ENCODE peak calls at places on chromosomes 12 and 14, in four cellular contexts. G is aorta, K is pancreas, A is upper lobe of right lung. D is an unnamed sample.
A peak's percentile ranks its signal among the peaks of the same experiment; 100 is the strongest.

GRCh38 chr14:50590464-50590863 is 30.5 kb downstream of the ATL1 start:
- DNase-seq in K (no peak), G (no peak), A (no peak), D (no peak)

GRCh38 chr14:24171422-24172260 is at the start of gene REC8:
- DNase-seq in K (peak; percentile 82), A (peak; percentile 85), G (peak; percentile 89), D (peak; percentile 87)

GRCh38 chr12:131980263-131980662 is 30.5 kb downstream of the EP400 start:
- DNase-seq in G (no peak), A (no peak), K (no peak), D (no peak)

GRCh38 chr12:127785535-127785934 is 481.4 kb upstream of the TMEM132C start:
- DNase-seq in G (no peak), K (no peak), A (no peak), D (no peak)

GRCh38 chr14:68809524-68809923 is 16.7 kb upstream of the ZFP36L1 start:
- DNase-seq in K (no peak), A (no peak), G (no peak), D (no peak)

GRCh38 chr12:107372229-107372658 is 278.9 kb upstream of the CRY1 start:
- DNase-seq in A (no peak), G (no peak), K (no peak), D (no peak)

GRCh38 chr14:93200553-93200952 is 6.3 kb downstream of the GON7 start:
- DNase-seq in A (peak; percentile 78), G (no peak), K (no peak), D (peak; percentile 67)

GRCh38 chr14:31945074-31945613 is 132.0 kb upstream of the ARHGAP5 start:
- DNase-seq in K (no peak), A (no peak), G (no peak), D (no peak)

GRCh38 chr14:59037620-59038019 is 150.8 kb upstream of the DAAM1 start:
- DNase-seq in G (no peak), K (no peak), A (no peak), D (no peak)

GRCh38 chr12:66774921-66775320 is 96.0 kb upstream of the GRIP1 start:
- DNase-seq in A (no peak), G (no peak), K (no peak), D (no peak)

GRCh38 chr12:122681814-122682213 is 21.3 kb downstream of the HCAR2 start:
- DNase-seq in K (no peak), A (no peak), G (no peak), D (no peak)

GRCh38 chr14:104982548-104983230 is 2.9 kb upstream of the CLBA1 start:
- DNase-seq in A (no peak), G (peak; percentile 61), K (peak; percentile 60), D (peak; percentile 41)

GRCh38 chr12:50101663-50102062 is 2.1 kb upstream of the GPD1 start:
- DNase-seq in A (no peak), G (no peak), K (no peak), D (no peak)

GRCh38 chr12:52249041-52249461 is 16.0 kb downstream of the KRT7 start:
- DNase-seq in K (peak; percentile 95), G (peak; percentile 91), A (peak; percentile 81), D (peak; percentile 79)

GRCh38 chr12:50614167-50614762 is 109.5 kb downstream of the DIP2B start:
- DNase-seq in G (no peak), K (no peak), A (no peak), D (no peak)

GRCh38 chr12:24823808-24824515 is 124.9 kb downstream of the BCAT1 start:
- DNase-seq in K (no peak), A (no peak), G (no peak), D (no peak)

GRCh38 chr14:73613046-73613383 is 698 bp downstream of the ACOT6 start:
- DNase-seq in G (no peak), A (no peak), K (no peak), D (no peak)

GRCh38 chr12:100481021-100481420 is 7.4 kb downstream of the NR1H4 start:
- DNase-seq in K (no peak), G (no peak), A (no peak), D (no peak)

GRCh38 chr14:99212646-99213045 is 59.4 kb downstream of the BCL11B start:
- DNase-seq in G (no peak), K (no peak), A (no peak), D (no peak)

GRCh38 chr14:99211410-99211809 is 60.6 kb downstream of the BCL11B start:
- DNase-seq in A (no peak), K (no peak), G (no peak), D (no peak)

GRCh38 chr14:99212199-99212598 is 59.8 kb downstream of the BCL11B start:
- DNase-seq in G (no peak), A (no peak), K (no peak), D (no peak)

GRCh38 chr14:99209409-99209808 is 62.6 kb downstream of the BCL11B start:
- DNase-seq in G (no peak), K (no peak), A (no peak), D (no peak)

DNA sequence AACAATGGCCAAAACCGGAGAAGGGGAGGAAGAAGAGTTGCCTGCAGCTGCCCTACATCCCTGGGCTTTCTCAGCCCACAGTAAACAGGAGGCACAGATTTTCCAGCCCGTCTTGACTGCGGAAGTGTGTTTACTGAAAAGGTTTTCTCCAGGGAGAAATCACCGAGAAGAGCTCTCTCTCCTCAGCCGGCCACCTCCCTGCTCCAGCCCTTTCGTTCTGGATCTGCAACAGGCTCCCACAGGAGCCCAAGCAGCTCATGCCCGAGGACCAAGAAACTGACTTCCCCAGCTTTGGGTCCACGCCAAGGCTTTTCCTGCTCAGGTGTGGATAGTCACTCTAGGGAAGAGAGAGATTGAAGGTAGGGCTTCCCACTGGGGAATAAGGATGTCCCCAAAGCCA is 61.7 kb downstream of the BCL11B start:
- DNase-seq in K (no peak), G (no peak), A (no peak), D (no peak)
- H3K4me1 ChIP-seq in K (no peaks in the 10 kb centered on the region), G (no peaks in the 10 kb centered on the region), A (no peaks in the 10 kb centered on the region), D (no peaks in the 10 kb centered on the region)

GRCh38 chr14:95321201-95321600 is 1.5 kb upstream of the CLMN start:
- DNase-seq in A (no peak), K (no peak), G (no peak), D (no peak)

GRCh38 chr14:95318870-95319311 is 817 bp downstream of the CLMN start:
- DNase-seq in G (peak; percentile 62), A (no peak), K (peak; percentile 81), D (peak; percentile 54)

GRCh38 chr14:95321693-95322455 is 2.2 kb upstream of the CLMN start:
- DNase-seq in A (no peak), G (no peak), K (no peak), D (no peak)

GRCh38 chr14:95319312-95320075 is at the start of gene CLMN:
- DNase-seq in G (no peak), A (peak; percentile 75), K (peak; percentile 85), D (peak; percentile 61)

GRCh38 chr14:95320076-95320895 is 578 bp upstream of the CLMN start:
- DNase-seq in G (no peak), K (peak; percentile 85), A (no peak), D (no peak)
- H3K4me1 ChIP-seq in G (no peaks in the 10 kb centered on the region), K (peaks cover 19% of the 10 kb centered on the region), A (peaks cover 10% of the 10 kb centered on the region), D (peaks cover 20% of the 10 kb centered on the region)

DNA sequence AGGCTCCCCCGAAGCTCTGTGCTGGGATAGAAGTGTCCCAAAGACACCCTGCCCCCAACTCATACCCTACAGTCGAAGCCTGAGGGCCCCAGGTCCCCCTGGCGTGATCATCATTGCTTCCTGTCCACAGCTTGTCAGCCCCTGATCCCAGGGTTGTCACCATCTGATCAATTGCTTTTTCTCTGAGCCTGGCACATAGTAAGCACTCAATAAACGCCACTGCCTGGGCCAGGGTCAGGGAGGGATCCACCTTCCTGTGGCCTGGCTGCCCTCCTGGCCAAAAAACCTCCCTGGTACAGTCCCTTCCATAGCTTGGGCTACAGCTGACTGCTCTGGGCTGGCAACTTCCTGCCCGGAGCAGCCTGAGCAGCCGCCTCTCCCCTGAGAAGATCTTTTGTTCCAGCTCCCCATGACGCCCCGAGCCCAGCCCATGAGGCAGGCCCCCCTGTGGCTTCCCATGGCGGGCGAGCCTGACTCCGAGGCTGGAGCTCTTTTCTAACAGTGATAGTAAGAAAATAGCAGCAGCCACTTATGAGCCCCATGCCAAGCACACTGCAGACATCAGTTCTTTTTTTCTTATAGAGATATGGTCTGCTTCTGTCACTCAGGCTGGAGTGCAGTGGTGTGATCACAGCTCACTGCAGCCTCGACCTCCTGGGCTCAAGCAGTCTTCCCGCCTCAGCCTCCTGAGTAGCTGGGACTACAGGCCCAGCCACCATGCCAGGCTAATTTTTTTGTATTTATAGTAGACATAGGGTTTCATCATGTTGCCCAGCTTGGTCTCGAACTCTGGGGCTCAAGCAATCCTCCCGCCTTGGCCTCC is 6.5 kb downstream of the SH2B3 start:
- DNase-seq in K (no peak), G (no peak), A (no peak), D (no peak)
- H3K4me1 ChIP-seq in K (peaks cover 33% of the 10 kb centered on the region), G (no peaks in the 10 kb centered on the region), A (peaks cover 64% of the 10 kb centered on the region), D (peaks cover 69% of the 10 kb centered on the region)

GRCh38 chr14:61502459-61503093 is 181.2 kb downstream of the PRKCH start:
- DNase-seq in G (no peak), K (no peak), A (no peak), D (no peak)
- H3K4me1 ChIP-seq in G (peaks cover 8% of the 10 kb centered on the region), K (peaks cover 42% of the 10 kb centered on the region), A (peaks cover 44% of the 10 kb centered on the region), D (peaks cover 43% of the 10 kb centered on the region)

D was measured in lower lobe of right lung.